ENCODE peak calls at places on chromosome 20, in eight cellular contexts. T is mammary epithelial cell; I is sigmoid colon; G is left ventricle myocardium inferior; L is PC-9; K is CD8-positive, alpha-beta T cell; Y is keratinocyte; V is lower lobe of right lung. Z is an unnamed sample.

GRCh38 chr20:25587536-25587935 is 2.2 kb upstream of the NINL start:
- DNase-seq in T (no peak), I (no peak), G (no peak), L (no peak), K (no peak), Y (no peak), V (no peak), Z (no peak)

GRCh38 chr20:4476903-4477302 is 244.8 kb upstream of the PRND start:
- DNase-seq in T (no peak), I (no peak), G (no peak), L (no peak), K (no peak), Y (no peak), V (no peak), Z (no peak)

GRCh38 chr20:20665933-20666332 is 46.5 kb downstream of the RALGAPA2 start:
- DNase-seq in T (no peak), I (no peak), G (no peak), L (no peak), K (no peak), Y (no peak), V (no peak), Z (no peak)

GRCh38 chr20:63930971-63931553 is 25.2 kb downstream of the UCKL1 start:
- DNase-seq in T (no peak), I (no peak), G (peak; percentile 81), L (no peak), K (no peak), Y (no peak), V (no peak), Z (no peak)

GRCh38 chr20:23826541-23827018 is at the start of gene CST2:
- DNase-seq in T (no peak), I (no peak), G (no peak), L (peak; percentile 67), K (no peak), Y (no peak), V (no peak), Z (no peak)

GRCh38 chr20:3727333-3728035 is 5.0 kb upstream of the HSPA12B start:
- DNase-seq in T (peak; percentile 37), I (peak; percentile 84), G (no peak), L (no peak), K (no peak), Y (no peak), V (no peak), Z (no peak)

GRCh38 chr20:2991532-2991931 is 51.9 kb upstream of the GNRH2 start:
- DNase-seq in T (no peak), I (no peak), G (no peak), L (no peak), K (no peak), Y (no peak), V (no peak), Z (no peak)

GRCh38 chr20:50646483-50646996 is 44.8 kb downstream of the RIPOR3 start:
- DNase-seq in T (no peak), I (no peak), G (no peak), L (peak; percentile 45), K (no peak), Y (no peak), V (no peak), Z (peak; percentile 78)

GRCh38 chr20:3846378-3846739 is 275 bp upstream of the MAVS start:
- DNase-seq in T (no peak), I (no peak), G (no peak), L (no peak), K (no peak), Y (no peak), V (no peak), Z (no peak)

GRCh38 chr20:13259921-13260320 is 38.8 kb downstream of the ISM1 start:
- DNase-seq in T (no peak), I (no peak), G (no peak), L (no peak), K (no peak), Y (no peak), V (no peak), Z (no peak)

GRCh38 chr20:18623156-18623555 is 35.3 kb downstream of the DTD1 start:
- DNase-seq in T (no peak), I (no peak), G (no peak), L (no peak), K (no peak), Y (no peak), V (no peak), Z (no peak)

DNA sequence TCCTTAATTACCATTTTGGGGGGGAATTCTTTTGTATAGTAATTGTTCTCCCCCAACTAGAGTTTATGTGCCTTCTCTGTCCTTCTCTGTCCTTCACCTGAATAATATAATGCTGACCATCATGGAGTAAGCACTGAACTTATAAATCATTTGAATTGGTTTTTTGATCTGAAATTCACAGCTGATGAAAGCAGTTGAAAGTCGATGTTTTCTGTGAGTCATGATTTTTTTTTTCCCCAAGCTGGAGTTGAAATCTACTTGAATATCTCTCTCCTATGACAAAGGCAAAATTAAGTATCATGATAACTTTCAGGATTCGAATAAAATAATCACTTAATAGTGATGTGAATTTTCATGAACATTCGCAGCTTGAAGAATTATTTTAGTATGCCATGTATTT is 349.6 kb downstream of the PLCB1 start:
- DNase-seq in T (no peak), I (no peak), G (no peak), L (no peak), K (no peak), Y (no peak), V (no peak), Z (no peak)
- H3K27ac ChIP-seq in T (no peak overlapping the region), I (no peak overlapping the region), G (no peak overlapping the region), L (no peak overlapping the region), K (no peak overlapping the region), Y (no peak overlapping the region), V (no peak overlapping the region), Z (no peak overlapping the region)

DNA sequence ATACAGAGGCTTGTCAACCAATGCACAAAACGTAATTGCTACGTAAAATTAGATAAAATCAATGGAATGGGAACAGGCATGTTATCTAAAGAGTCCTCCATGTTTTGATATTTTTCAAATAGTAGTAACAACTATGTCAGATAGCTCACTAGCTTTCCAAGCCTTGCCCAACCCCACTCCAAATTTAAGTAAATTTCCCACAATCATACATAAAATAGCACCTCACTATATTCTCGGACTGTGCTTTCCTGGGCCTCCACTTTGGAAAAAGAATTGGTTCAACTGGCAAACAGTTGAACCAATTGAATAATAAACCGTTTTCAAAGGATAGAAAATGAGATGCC is 3.6 kb downstream of the HAO1 start:
- DNase-seq in T (no peak), I (no peak), G (no peak), L (no peak), K (no peak), Y (no peak), V (no peak), Z (no peak)
- TF ChIP-seq CTCF in T (no peak), I (no peak), G (peak; percentile 5), L (peak; percentile 4), K (no peak), Y (no peak), V (no peak), Z (no peak)

GRCh38 chr20:47057661-47058060 is 163.0 kb downstream of the EYA2 start:
- DNase-seq in T (no peak), I (no peak), G (no peak), L (no peak), K (no peak), Y (no peak), V (no peak), Z (no peak)
- H3K4me3 ChIP-seq in T (no peak overlapping the region), I (no peak overlapping the region), G (no peak overlapping the region), L (no peak overlapping the region), K (no peak overlapping the region), Y (no peak overlapping the region), V (no peak overlapping the region), Z (no peak overlapping the region)

DNA sequence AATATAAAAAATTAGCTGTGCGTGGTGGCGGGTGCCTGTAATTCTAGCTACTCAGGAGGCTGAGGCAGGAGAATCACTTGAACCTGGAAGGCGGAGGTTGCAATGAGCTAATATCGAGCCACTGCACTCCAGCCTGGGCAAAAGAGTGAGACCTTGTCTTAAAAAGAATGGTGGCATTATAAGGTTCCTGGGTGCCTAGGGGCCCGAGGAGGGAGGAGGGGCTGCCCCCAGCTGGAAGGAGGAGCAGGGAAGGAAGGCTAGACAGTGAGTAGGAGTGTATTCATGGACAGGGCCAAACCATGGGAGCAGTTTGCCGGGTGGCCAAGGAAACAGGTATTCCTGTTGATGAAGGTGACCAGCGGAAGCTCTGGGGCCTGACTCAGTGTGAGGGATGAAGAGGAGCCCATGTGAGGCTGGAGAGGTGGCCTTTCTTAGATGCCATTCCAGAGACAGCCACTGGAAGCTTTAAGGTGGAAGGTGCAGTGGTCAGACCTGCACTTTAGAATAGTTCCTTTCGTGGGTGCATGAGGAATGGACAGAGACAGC is 24.2 kb downstream of the MANBAL start:
- DNase-seq in T (no peak), I (peak; percentile 61), G (no peak), L (no peak), K (no peak), Y (no peak), V (no peak), Z (no peak)
- H3K27ac ChIP-seq in T (no peak overlapping the region), I (peak overlapping the region; percentile 77), G (peak overlapping the region; percentile 94), L (no peak overlapping the region), K (no peak overlapping the region), Y (no peak overlapping the region), V (peak overlapping the region; percentile 47), Z (no peak overlapping the region)

Z was measured in AG04450.